ENCODE peak calls at places on chromosomes 3 and 15, in four cellular contexts. N, P, S and B are unnamed samples.

GRCh38 chr3:13152826-13153710 is 79.8 kb upstream of the IQSEC1 start:
- DNase-seq in N (no peak), P (no peak), S (no peak), B (no peak)

GRCh38 chr15:52448010-52448890 is 80.4 kb downstream of the MYO5A start:
- DNase-seq in N (no peak), P (no peak), S (no peak), B (no peak)

GRCh38 chr3:144557515-144557914 is 585.9 kb downstream of the DIPK2A start:
- DNase-seq in N (no peak), P (no peak), S (no peak), B (no peak)

GRCh38 chr15:69321041-69321554 is 22.4 kb downstream of the PAQR5 start:
- DNase-seq in N (no peak), P (no peak), S (no peak), B (no peak)

GRCh38 chr15:96107922-96108321 is 222.6 kb upstream of the NR2F2 start:
- DNase-seq in N (no peak), P (no peak), S (no peak), B (no peak)

GRCh38 chr3:65342084-65342683 is 654.4 kb upstream of the ADAMTS9 start:
- DNase-seq in N (no peak), P (no peak), S (no peak), B (no peak)

GRCh38 chr3:148005456-148005855 is 596.3 kb downstream of the ZIC1 start:
- DNase-seq in N (no peak), P (no peak), S (no peak), B (no peak)

GRCh38 chr3:81549831-81550230 is 211.6 kb downstream of the GBE1 start:
- DNase-seq in N (no peak), P (no peak), S (no peak), B (no peak)

GRCh38 chr3:123755508-123755907 is 128.6 kb downstream of the MYLK start:
- DNase-seq in N (no peak), P (no peak), S (no peak), B (no peak)

GRCh38 chr3:134885877-134886621 is 91.0 kb downstream of the EPHB1 start:
- DNase-seq in N (no peak), P (no peak), S (no peak), B (no peak)

GRCh38 chr15:54594115-54594514 is 602.6 kb downstream of the RSL24D1 start:
- DNase-seq in N (no peak), P (no peak), S (no peak), B (no peak)

GRCh38 chr15:67521770-67522568 is 1.0 kb downstream of the C15orf61 start:
- DNase-seq in N (no peak), P (no peak), S (no peak), B (no peak)

GRCh38 chr3:10398341-10398740 is 77.4 kb upstream of the SEC13 start:
- DNase-seq in N (no peak), P (no peak), S (no peak), B (no peak)

GRCh38 chr3:33377931-33378330 is 62.3 kb downstream of the UBP1 start:
- DNase-seq in N (no peak), P (no peak), S (no peak), B (no peak)

GRCh38 chr15:72117448-72117697 is 577 bp downstream of the MYO9A start:
- DNase-seq in N (peak), P (peak), S (peak), B (no peak)

GRCh38 chr3:184355261-184356012 is 6.0 kb downstream of the CLCN2 start:
- DNase-seq in N (no peak), P (no peak), S (no peak), B (no peak)

GRCh38 chr3:66931699-66932098 is 66.4 kb upstream of the KBTBD8 start:
- DNase-seq in N (no peak), P (no peak), S (no peak), B (no peak)

GRCh38 chr3:117873236-117873635 is 1161.4 kb downstream of the IGSF11 start:
- DNase-seq in N (no peak), P (no peak), S (peak), B (no peak)

GRCh38 chr15:49902791-49903481 is 216.1 kb downstream of the ATP8B4 start:
- DNase-seq in N (no peak), P (no peak), S (no peak), B (no peak)

GRCh38 chr3:101050061-101050460 is 56.8 kb upstream of the ABI3BP start:
- DNase-seq in N (no peak), P (no peak), S (no peak), B (no peak)

GRCh38 chr3:106367496-106367895 is 498.7 kb upstream of the CBLB start:
- DNase-seq in N (no peak), P (no peak), S (no peak), B (no peak)

GRCh38 chr3:63278171-63278999 is at the start of gene SYNPR:
- DNase-seq in N (no peak), P (no peak), S (no peak), B (no peak)

GRCh38 chr15:45338417-45338816 is 39.9 kb downstream of the GATM start:
- DNase-seq in N (no peak), P (no peak), S (no peak), B (no peak)